ENCODE peak calls at places on chromosome 4, in five cellular contexts. Y is SK-N-SH, C is IMR-90, G is H1, I is HCT116. T is an unnamed sample.

GRCh38 chr4:1026115-1026514 is 14.7 kb downstream of the FGFRL1 start:
- DNase-seq in Y (peak), C (peak), G (no peak), I (no peak), T (peak)

GRCh38 chr4:176302283-176303275 is 17.2 kb upstream of the SPCS3 start:
- DNase-seq in Y (no peak), C (peak), G (no peak), I (peak), T (no peak)

GRCh38 chr4:41483771-41484170 is 54.2 kb upstream of the LIMCH1 start:
- DNase-seq in Y (no peak), C (no peak), G (no peak), I (no peak), T (no peak)

GRCh38 chr4:103074598-103075434 is 1.7 kb downstream of the SLC9B2 start:
- DNase-seq in Y (no peak), C (peak), G (no peak), I (no peak), T (no peak)

GRCh38 chr4:140150636-140150885 is 3.4 kb downstream of the MAML3 start:
- DNase-seq in Y (no peak), C (no peak), G (no peak), I (no peak), T (no peak)

GRCh38 chr4:187550256-187550950 is 445.2 kb upstream of the ZFP42 start:
- DNase-seq in Y (no peak), C (peak), G (no peak), I (peak), T (no peak)

GRCh38 chr4:106695846-106696245 is 327.3 kb upstream of the GIMD1 start:
- DNase-seq in Y (no peak), C (no peak), G (no peak), I (no peak), T (no peak)

GRCh38 chr4:2728221-2728620 is 27.9 kb downstream of the TNIP2 start:
- DNase-seq in Y (no peak), C (no peak), G (no peak), I (no peak), T (no peak)

GRCh38 chr4:166538491-166539005 is 665.5 kb downstream of the TLL1 start:
- DNase-seq in Y (no peak), C (no peak), G (no peak), I (no peak), T (no peak)

GRCh38 chr4:3384391-3384770 is 57.4 kb upstream of the HGFAC start:
- DNase-seq in Y (no peak), C (no peak), G (peak), I (no peak), T (no peak)

GRCh38 chr4:184811484-184812180 is 14.1 kb downstream of the ACSL1 start:
- DNase-seq in Y (no peak), C (no peak), G (no peak), I (no peak), T (no peak)

GRCh38 chr4:4914965-4915845 is 55.7 kb downstream of the MSX1 start:
- DNase-seq in Y (no peak), C (no peak), G (no peak), I (no peak), T (no peak)

GRCh38 chr4:163191999-163192398 is 25.3 kb upstream of the NAF1 start:
- DNase-seq in Y (no peak), C (peak), G (no peak), I (peak), T (peak)

GRCh38 chr4:87872043-87872442 is 39.3 kb downstream of the MEPE start:
- DNase-seq in Y (no peak), C (no peak), G (no peak), I (no peak), T (no peak)

GRCh38 chr4:139800082-139800481 is 134.5 kb downstream of the MGST2 start:
- DNase-seq in Y (no peak), C (no peak), G (no peak), I (no peak), T (no peak)

GRCh38 chr4:43330288-43330687 is 437.8 kb downstream of the GRXCR1 start:
- DNase-seq in Y (no peak), C (peak), G (no peak), I (no peak), T (no peak)

GRCh38 chr4:189436207-189436606 is 504.5 kb upstream of the FRG1 start:
- DNase-seq in Y (peak), C (no peak), G (peak), I (peak), T (no peak)

GRCh38 chr4:146957252-146957651 is 11.6 kb upstream of the TTC29 start:
- DNase-seq in Y (no peak), C (peak), G (no peak), I (no peak), T (no peak)

GRCh38 chr4:23717528-23718248 is 172.2 kb downstream of the PPARGC1A start:
- DNase-seq in Y (peak), C (peak), G (no peak), I (no peak), T (peak)
- TF ChIP-seq RAD21 in Y (peak), C (peak), G (peak), I (peak), T (peak)

GRCh38 chr4:151541438-151542071 is 132.6 kb downstream of the FHIP1A start:
- DNase-seq in Y (peak), C (peak), G (no peak), I (peak), T (no peak)

GRCh38 chr4:151538963-151539362 is 130.0 kb downstream of the FHIP1A start:
- DNase-seq in Y (no peak), C (no peak), G (no peak), I (no peak), T (no peak)

GRCh38 chr4:151537726-151538125 is 128.8 kb downstream of the FHIP1A start:
- DNase-seq in Y (no peak), C (no peak), G (no peak), I (no peak), T (no peak)

DNA sequence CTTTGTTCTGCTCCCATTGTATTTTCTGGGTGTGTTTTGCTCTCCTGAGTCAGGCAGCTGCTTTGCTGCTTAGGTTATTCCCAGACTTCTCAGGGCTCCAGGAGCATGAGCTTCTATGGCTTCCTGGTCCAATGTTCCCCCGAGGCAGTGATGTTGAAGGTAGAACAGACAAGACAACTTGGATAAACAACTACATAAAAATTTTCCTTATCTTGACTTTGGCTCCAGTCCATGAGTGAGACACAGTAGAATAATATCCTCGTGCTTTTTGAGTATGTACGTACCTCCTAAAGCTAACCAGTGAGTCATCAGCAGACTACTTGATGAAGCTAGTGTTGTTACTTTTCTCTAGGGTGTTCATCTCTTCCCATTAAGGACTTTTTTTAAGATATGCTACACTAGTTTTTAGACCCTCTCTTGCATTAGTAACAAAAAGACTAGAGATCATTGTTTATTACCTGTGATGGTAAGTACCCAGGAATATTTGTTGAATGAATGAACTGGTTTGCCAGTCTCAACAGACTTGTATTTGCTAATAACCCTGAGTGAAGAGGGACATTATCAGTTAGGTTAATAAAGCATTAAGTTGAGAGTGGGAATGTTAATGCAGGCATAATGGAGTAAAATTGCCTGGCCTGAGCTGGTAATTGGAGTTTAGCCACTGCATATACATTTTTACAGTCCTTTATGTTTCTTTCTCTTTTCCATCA is 131.9 kb downstream of the FHIP1A start:
- DNase-seq in Y (peak), C (peak), G (no peak), I (peak), T (no peak)
- TF ChIP-seq RAD21 in Y (no peak), C (no peak), G (no peak), I (no peak), T (no peak)

DNA sequence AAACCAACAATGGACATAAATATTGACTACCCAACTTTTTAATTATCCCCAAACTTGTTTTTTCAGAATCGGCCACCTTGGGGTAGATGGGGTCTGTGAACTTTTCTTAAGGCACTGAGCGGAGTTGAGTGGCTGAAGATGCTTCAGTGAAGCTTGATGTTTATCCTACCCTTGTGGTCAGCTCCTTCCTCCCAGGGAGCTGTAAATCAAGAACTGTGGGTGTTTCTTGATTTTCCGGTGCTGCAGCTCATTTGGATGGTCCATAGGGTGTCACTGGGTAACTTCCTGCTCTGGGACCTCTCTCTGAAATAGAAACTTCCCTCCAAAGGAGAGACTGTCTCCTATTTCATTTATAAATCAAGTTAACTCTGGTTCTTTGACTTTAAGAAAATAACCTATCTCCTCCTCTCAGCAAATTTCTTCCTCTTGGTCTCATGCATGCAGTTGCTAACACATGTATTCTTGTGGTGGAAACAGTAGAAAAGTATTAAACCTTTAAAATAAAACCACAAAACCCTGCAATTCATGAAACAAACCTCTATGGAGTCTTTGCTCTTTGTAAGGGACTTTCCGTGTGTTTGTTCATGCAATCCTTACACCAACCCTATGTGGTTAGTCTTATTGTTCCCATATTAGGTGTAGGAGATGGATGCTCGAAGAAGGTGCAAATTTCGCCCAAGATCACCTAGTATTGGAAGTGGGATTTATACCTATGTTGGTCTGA is 110.3 kb downstream of the SHROOM3 start:
- DNase-seq in Y (no peak), C (peak), G (no peak), I (no peak), T (no peak)
- TF ChIP-seq RAD21 in Y (no peak), C (no peak), G (no peak), I (no peak), T (no peak)

DNA sequence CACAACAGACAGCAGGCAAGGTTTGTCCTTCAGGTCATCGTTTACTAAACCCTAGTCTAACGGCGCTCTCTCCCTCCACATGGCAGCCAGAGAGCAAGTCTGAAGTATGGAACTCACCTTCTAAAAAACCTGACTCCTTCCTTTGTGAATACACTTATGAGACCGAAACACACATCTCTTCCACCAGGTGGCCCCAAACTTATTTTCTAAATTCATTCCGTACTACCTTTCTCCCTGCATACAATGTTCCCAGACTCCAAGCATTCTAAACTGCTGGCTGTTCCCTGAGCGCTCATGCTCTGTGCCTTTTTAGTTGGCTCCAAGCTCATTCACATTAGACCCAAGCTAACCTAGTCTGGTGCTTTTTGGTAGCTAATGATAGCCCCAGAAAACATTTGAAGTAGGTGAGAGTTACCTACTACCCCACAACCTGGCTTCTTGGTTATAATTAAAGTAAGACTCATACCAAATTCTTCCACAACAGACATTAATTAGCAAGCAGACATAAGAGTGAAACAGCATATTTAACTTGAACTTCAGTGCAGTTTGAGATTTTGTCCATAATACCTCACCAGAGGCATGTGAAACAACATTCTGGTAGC is 67.6 kb upstream of the DCLK2 start:
- DNase-seq in Y (peak), C (peak), G (no peak), I (peak), T (peak)
- TF ChIP-seq RAD21 in Y (peak), C (peak), G (peak), I (peak), T (peak)

DNA sequence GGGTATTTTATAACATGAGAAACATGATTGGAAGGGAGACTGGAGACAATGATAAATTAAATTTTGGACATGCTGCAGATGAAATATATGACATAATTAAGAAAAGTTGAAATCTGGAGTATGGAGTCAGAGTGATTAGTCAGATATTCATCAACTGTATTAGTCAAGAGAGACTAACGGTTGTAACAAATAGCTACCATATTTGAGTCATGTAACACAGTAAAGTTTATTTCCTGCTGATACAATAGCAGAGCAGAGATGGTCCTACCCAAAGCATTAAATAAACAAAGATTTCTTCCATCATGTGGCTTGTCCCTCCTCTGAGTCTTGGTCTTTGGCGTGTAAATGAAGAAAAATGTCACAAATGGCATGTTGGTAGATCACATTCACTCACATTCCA is 321.3 kb downstream of the GALNTL6 start:
- DNase-seq in Y (no peak), C (no peak), G (no peak), I (no peak), T (no peak)
- TF ChIP-seq RAD21 in Y (no peak), C (no peak), G (no peak), I (no peak), T (no peak)

GRCh38 chr4:108959497-108959896 is 196.6 kb upstream of the ETNPPL start:
- DNase-seq in Y (no peak), C (peak), G (no peak), I (no peak), T (no peak)

GRCh38 chr4:108950158-108950915 is 187.5 kb upstream of the ETNPPL start:
- DNase-seq in Y (no peak), C (no peak), G (no peak), I (no peak), T (peak)

GRCh38 chr4:108953941-108954340 is 191.1 kb upstream of the ETNPPL start:
- DNase-seq in Y (no peak), C (no peak), G (no peak), I (no peak), T (no peak)

GRCh38 chr4:108954880-108955279 is 192.0 kb upstream of the ETNPPL start:
- DNase-seq in Y (no peak), C (no peak), G (no peak), I (no peak), T (peak)
- TF ChIP-seq RAD21 in Y (no peak), C (no peak), G (no peak), I (no peak), T (no peak)

DNA sequence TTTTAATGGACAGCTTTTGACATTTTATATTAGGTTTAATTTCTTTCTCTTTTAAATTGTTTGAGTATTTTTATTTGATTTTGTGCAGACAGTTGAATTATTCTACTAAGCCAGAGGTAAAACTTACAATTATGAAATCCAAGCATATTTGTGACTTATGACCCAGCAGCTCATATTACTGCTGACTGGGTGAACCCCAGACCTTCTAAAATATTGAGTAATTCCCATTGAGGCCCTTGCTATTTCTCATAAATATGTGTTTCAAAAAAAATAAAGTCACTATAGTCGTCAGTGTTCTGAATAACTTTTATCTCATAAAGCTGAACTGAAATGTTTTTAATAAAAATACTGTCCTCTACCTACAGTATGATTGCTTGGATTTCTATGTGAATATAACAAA is 303.2 kb downstream of the IQCM start:
- DNase-seq in Y (no peak), C (no peak), G (no peak), I (no peak), T (no peak)
- TF ChIP-seq RAD21 in Y (no peak), C (no peak), G (no peak), I (no peak), T (no peak)

DNA sequence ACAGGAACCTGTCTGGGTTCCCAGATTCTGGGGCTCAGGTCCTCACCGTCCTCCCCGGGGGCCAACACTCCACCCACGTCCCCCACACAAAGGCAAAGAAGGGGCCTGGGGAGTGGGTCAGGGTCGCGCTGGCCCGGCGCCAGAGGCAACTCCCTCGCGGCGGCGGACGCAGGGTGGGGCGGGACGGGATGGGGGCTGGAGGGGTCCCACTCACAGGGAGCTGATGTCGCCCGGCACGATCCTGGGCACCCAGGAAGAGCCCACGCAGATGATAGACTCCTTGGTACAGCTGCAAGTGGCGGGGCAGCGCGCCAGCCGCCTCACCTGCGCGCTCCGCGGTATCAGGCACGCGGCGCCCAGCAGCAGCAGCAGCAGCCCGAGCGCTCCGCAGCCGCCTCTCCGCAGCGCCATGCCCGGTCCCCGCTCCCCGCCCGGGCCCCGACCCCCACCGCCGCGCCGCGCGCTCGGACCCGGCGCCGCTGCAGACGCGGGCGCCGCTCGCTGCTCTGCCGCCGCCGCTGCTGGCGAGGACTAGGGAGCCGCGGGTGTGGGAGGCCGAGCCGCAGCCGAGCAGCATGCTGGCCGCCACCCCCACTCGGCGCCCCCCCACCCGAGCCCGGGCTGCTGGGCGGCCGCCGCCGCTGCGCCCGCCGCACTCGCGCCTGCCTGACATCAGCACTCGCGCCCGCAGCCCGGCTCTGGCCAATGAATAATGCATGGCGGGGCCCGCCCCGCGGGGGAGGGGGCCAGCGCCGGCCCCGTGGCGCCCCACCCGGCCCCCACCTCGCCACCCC is at the start of gene LGI2:
- DNase-seq in Y (peak), C (no peak), G (peak), I (no peak), T (peak)
- TF ChIP-seq RAD21 in Y (no peak), C (no peak), G (no peak), I (no peak), T (no peak)